ENCODE peak calls at places on chromosomes 3 and 15, in six cellular contexts. Z is LoVo, M is NCI-H510A treated with DMSO at 0.1 percent for 48 hours, G is T-helper 2 cell, Y is neural progenitor cell, W is frontal cortex. S is an unnamed sample.

GRCh38 chr3:110067527-110067926 is 730.2 kb upstream of the DPPA4 start:
- DNase-seq in Z (no peak), M (no peak), G (no peak), Y (no peak), W (no peak), S (no peak)

GRCh38 chr3:194637066-194637465 is 3.8 kb upstream of the TMEM44 start:
- DNase-seq in Z (no peak), M (no peak), G (no peak), Y (no peak), W (no peak), S (no peak)

GRCh38 chr3:50154476-50154839 is 666 bp upstream of the SEMA3F start:
- DNase-seq in Z (no peak), M (no peak), G (no peak), Y (no peak), W (no peak), S (peak)

GRCh38 chr3:108102420-108103039 is 11.7 kb upstream of the CD47 start:
- DNase-seq in Z (no peak), M (no peak), G (no peak), Y (no peak), W (no peak), S (no peak)

GRCh38 chr3:31562525-31562924 is 29.8 kb downstream of the STT3B start:
- DNase-seq in Z (no peak), M (no peak), G (no peak), Y (peak), W (no peak), S (no peak)

GRCh38 chr3:158420654-158421396 is 150.2 kb upstream of the MLF1 start:
- DNase-seq in Z (no peak), M (no peak), G (no peak), Y (no peak), W (no peak), S (no peak)

GRCh38 chr3:37952564-37952963 is 38.0 kb upstream of the VILL start:
- DNase-seq in Z (no peak), M (no peak), G (no peak), Y (no peak), W (no peak), S (no peak)

GRCh38 chr3:20066848-20067617 is 26.8 kb downstream of the KAT2B start:
- DNase-seq in Z (peak), M (no peak), G (no peak), Y (no peak), W (no peak), S (no peak)

GRCh38 chr3:37217098-37217849 is 42.9 kb upstream of the LRRFIP2 start:
- DNase-seq in Z (no peak), M (no peak), G (no peak), Y (no peak), W (no peak), S (no peak)

GRCh38 chr15:98649996-98650870 is 1.9 kb downstream of the IGF1R start:
- DNase-seq in Z (peak), M (no peak), G (no peak), Y (peak), W (no peak), S (no peak)

GRCh38 chr15:96107922-96108321 is 222.6 kb upstream of the NR2F2 start:
- DNase-seq in Z (no peak), M (no peak), G (no peak), Y (no peak), W (no peak), S (no peak)

GRCh38 chr3:115146032-115146417 is 1.1 kb downstream of the ZBTB20 start:
- DNase-seq in Z (peak), M (peak), G (peak), Y (peak), W (peak), S (no peak)

GRCh38 chr3:59364471-59364870 is 314.6 kb upstream of the CFAP20DC start:
- DNase-seq in Z (no peak), M (no peak), G (no peak), Y (no peak), W (no peak), S (no peak)

GRCh38 chr3:4343258-4343657 is 40.1 kb downstream of the SETMAR start:
- DNase-seq in Z (no peak), M (no peak), G (no peak), Y (no peak), W (no peak), S (no peak)

GRCh38 chr3:120445654-120446053 is 5.1 kb downstream of the FSTL1 start:
- DNase-seq in Z (no peak), M (no peak), G (no peak), Y (no peak), W (no peak), S (no peak)

GRCh38 chr3:136899622-136900158 is 37.7 kb downstream of the NCK1 start:
- DNase-seq in Z (no peak), M (no peak), G (no peak), Y (no peak), W (no peak), S (no peak)

GRCh38 chr3:149310796-149311534 is 22.5 kb downstream of the TM4SF18 start:
- DNase-seq in Z (no peak), M (no peak), G (no peak), Y (no peak), W (no peak), S (no peak)

GRCh38 chr3:185958626-185959025 is 20.8 kb upstream of the TRA2B start:
- DNase-seq in Z (no peak), M (no peak), G (no peak), Y (no peak), W (no peak), S (no peak)

GRCh38 chr3:184133840-184134745 is 1.1 kb upstream of the EIF2B5 start:
- DNase-seq in Z (peak), M (peak), G (peak), Y (peak), W (peak), S (peak)